ENCODE peak calls at places on chromosomes 5 and 9, in eight cellular contexts. One of them, this sample, is unnamed.

GRCh38 chr5:142091922-142092321 is 16.7 kb upstream of the NDFIP1 start:
- DNase-seq in neural crest cell: no peak
- DNase-seq in GM13977: no peak
- DNase-seq in esophagus squamous epithelium: no peak
- DNase-seq in upper lobe of left lung: no peak
- DNase-seq in nephron progenitor cell: no peak
- DNase-seq in retinal pigment epithelial cell: no peak
- DNase-seq in gastrocnemius medialis: no peak
- DNase-seq in this sample: no peak

GRCh38 chr5:178380086-178380485 is 147.5 kb upstream of the PHYKPL start:
- DNase-seq in nephron progenitor cell: no peak
- DNase-seq in neural crest cell: no peak
- DNase-seq in GM13977: no peak
- DNase-seq in upper lobe of left lung: no peak
- DNase-seq in esophagus squamous epithelium: no peak
- DNase-seq in retinal pigment epithelial cell: no peak
- DNase-seq in gastrocnemius medialis: no peak
- DNase-seq in this sample: no peak

GRCh38 chr5:164358531-164359259 is 853.3 kb downstream of the MAT2B start:
- DNase-seq in retinal pigment epithelial cell: no peak
- DNase-seq in upper lobe of left lung: no peak
- DNase-seq in gastrocnemius medialis: no peak
- DNase-seq in nephron progenitor cell: no peak
- DNase-seq in GM13977: no peak
- DNase-seq in esophagus squamous epithelium: no peak
- DNase-seq in neural crest cell: no peak
- DNase-seq in this sample: no peak

GRCh38 chr5:14790220-14790619 is 81.4 kb downstream of the ANKH start:
- DNase-seq in esophagus squamous epithelium: no peak
- DNase-seq in upper lobe of left lung: no peak
- DNase-seq in neural crest cell: no peak
- DNase-seq in GM13977: no peak
- DNase-seq in retinal pigment epithelial cell: no peak
- DNase-seq in gastrocnemius medialis: no peak
- DNase-seq in nephron progenitor cell: no peak
- DNase-seq in this sample: no peak

GRCh38 chr9:74095925-74096324 is 401.2 kb upstream of the RORB start:
- DNase-seq in esophagus squamous epithelium: no peak
- DNase-seq in upper lobe of left lung: no peak
- DNase-seq in neural crest cell: no peak
- DNase-seq in retinal pigment epithelial cell: no peak
- DNase-seq in GM13977: no peak
- DNase-seq in nephron progenitor cell: no peak
- DNase-seq in gastrocnemius medialis: no peak
- DNase-seq in this sample: no peak

GRCh38 chr9:26324787-26325186 is 567.8 kb downstream of the CAAP1 start:
- DNase-seq in gastrocnemius medialis: no peak
- DNase-seq in nephron progenitor cell: no peak
- DNase-seq in upper lobe of left lung: no peak
- DNase-seq in esophagus squamous epithelium: no peak
- DNase-seq in retinal pigment epithelial cell: no peak
- DNase-seq in GM13977: no peak
- DNase-seq in neural crest cell: no peak
- DNase-seq in this sample: no peak

GRCh38 chr5:53649352-53649751 is 88.9 kb downstream of the NDUFS4 start:
- DNase-seq in neural crest cell: no peak
- DNase-seq in GM13977: no peak
- DNase-seq in gastrocnemius medialis: no peak
- DNase-seq in upper lobe of left lung: no peak
- DNase-seq in retinal pigment epithelial cell: no peak
- DNase-seq in nephron progenitor cell: no peak
- DNase-seq in esophagus squamous epithelium: no peak
- DNase-seq in this sample: no peak

GRCh38 chr9:25917593-25918426 is 239.6 kb upstream of the TUSC1 start:
- DNase-seq in retinal pigment epithelial cell: no peak
- DNase-seq in gastrocnemius medialis: no peak
- DNase-seq in nephron progenitor cell: no peak
- DNase-seq in GM13977: no peak
- DNase-seq in esophagus squamous epithelium: no peak
- DNase-seq in neural crest cell: no peak
- DNase-seq in upper lobe of left lung: no peak
- DNase-seq in this sample: no peak

GRCh38 chr9:14452539-14452938 is 138.6 kb upstream of the NFIB start:
- DNase-seq in nephron progenitor cell: no peak
- DNase-seq in gastrocnemius medialis: no peak
- DNase-seq in upper lobe of left lung: no peak
- DNase-seq in neural crest cell: no peak
- DNase-seq in retinal pigment epithelial cell: no peak
- DNase-seq in esophagus squamous epithelium: no peak
- DNase-seq in GM13977: no peak
- DNase-seq in this sample: no peak

GRCh38 chr9:123416171-123416570 is 60.2 kb downstream of the CRB2 start:
- DNase-seq in upper lobe of left lung: no peak
- DNase-seq in gastrocnemius medialis: no peak
- DNase-seq in GM13977: no peak
- DNase-seq in retinal pigment epithelial cell: no peak
- DNase-seq in nephron progenitor cell: no peak
- DNase-seq in esophagus squamous epithelium: no peak
- DNase-seq in neural crest cell: no peak
- DNase-seq in this sample: no peak

GRCh38 chr9:135886147-135886981 is 21.0 kb downstream of the CAMSAP1 start:
- DNase-seq in neural crest cell: no peak
- DNase-seq in GM13977: no peak
- DNase-seq in nephron progenitor cell: no peak
- DNase-seq in upper lobe of left lung: no peak
- DNase-seq in esophagus squamous epithelium: no peak
- DNase-seq in gastrocnemius medialis: no peak
- DNase-seq in retinal pigment epithelial cell: no peak
- DNase-seq in this sample: no peak

GRCh38 chr9:109013678-109014145 is 413 bp upstream of the CTNNAL1 start:
- DNase-seq in gastrocnemius medialis: no peak
- DNase-seq in esophagus squamous epithelium: no peak
- DNase-seq in retinal pigment epithelial cell: no peak
- DNase-seq in neural crest cell: no peak
- DNase-seq in GM13977: no peak
- DNase-seq in upper lobe of left lung: no peak
- DNase-seq in nephron progenitor cell: no peak
- DNase-seq in this sample: no peak

GRCh38 chr9:96299823-96300222 is 2.2 kb downstream of the HSD17B3 start:
- DNase-seq in retinal pigment epithelial cell: peak
- DNase-seq in esophagus squamous epithelium: no peak
- DNase-seq in gastrocnemius medialis: no peak
- DNase-seq in GM13977: no peak
- DNase-seq in upper lobe of left lung: no peak
- DNase-seq in nephron progenitor cell: no peak
- DNase-seq in neural crest cell: no peak
- DNase-seq in this sample: no peak

GRCh38 chr5:28703651-28704260 is 1665.4 kb upstream of the CDH9 start:
- DNase-seq in neural crest cell: no peak
- DNase-seq in retinal pigment epithelial cell: no peak
- DNase-seq in esophagus squamous epithelium: no peak
- DNase-seq in nephron progenitor cell: no peak
- DNase-seq in GM13977: no peak
- DNase-seq in upper lobe of left lung: no peak
- DNase-seq in gastrocnemius medialis: no peak
- DNase-seq in this sample: no peak

GRCh38 chr5:104024538-104024937 is 461.9 kb upstream of the NUDT12 start:
- DNase-seq in esophagus squamous epithelium: no peak
- DNase-seq in nephron progenitor cell: no peak
- DNase-seq in retinal pigment epithelial cell: no peak
- DNase-seq in GM13977: no peak
- DNase-seq in upper lobe of left lung: peak
- DNase-seq in neural crest cell: no peak
- DNase-seq in gastrocnemius medialis: no peak
- DNase-seq in this sample: no peak

GRCh38 chr9:87148391-87149237 is 201.3 kb upstream of the GAS1 start:
- DNase-seq in neural crest cell: peak
- DNase-seq in esophagus squamous epithelium: no peak
- DNase-seq in GM13977: no peak
- DNase-seq in retinal pigment epithelial cell: peak
- DNase-seq in nephron progenitor cell: peak
- DNase-seq in gastrocnemius medialis: peak
- DNase-seq in upper lobe of left lung: peak
- DNase-seq in this sample: no peak
- TF ChIP-seq CTCF in neural crest cell: no peak
- TF ChIP-seq CTCF in esophagus squamous epithelium: peak
- TF ChIP-seq CTCF in GM13977: no peak
- TF ChIP-seq CTCF in retinal pigment epithelial cell: peak
- TF ChIP-seq CTCF in nephron progenitor cell: no peak
- TF ChIP-seq CTCF in gastrocnemius medialis: no peak
- TF ChIP-seq CTCF in upper lobe of left lung: no peak
- TF ChIP-seq CTCF in this sample: no peak

GRCh38 chr5:180621311-180621710 is 28.1 kb downstream of the FLT4 start:
- DNase-seq in upper lobe of left lung: peak
- DNase-seq in neural crest cell: no peak
- DNase-seq in gastrocnemius medialis: no peak
- DNase-seq in nephron progenitor cell: no peak
- DNase-seq in GM13977: no peak
- DNase-seq in retinal pigment epithelial cell: no peak
- DNase-seq in esophagus squamous epithelium: no peak
- DNase-seq in this sample: no peak

GRCh38 chr5:180620014-180620413 is 28.7 kb upstream of the SCGB3A1 start:
- DNase-seq in neural crest cell: no peak
- DNase-seq in upper lobe of left lung: peak
- DNase-seq in GM13977: no peak
- DNase-seq in nephron progenitor cell: no peak
- DNase-seq in gastrocnemius medialis: no peak
- DNase-seq in retinal pigment epithelial cell: no peak
- DNase-seq in esophagus squamous epithelium: no peak
- DNase-seq in this sample: no peak

GRCh38 chr5:180618487-180618829 is 27.2 kb upstream of the SCGB3A1 start:
- DNase-seq in GM13977: no peak
- DNase-seq in esophagus squamous epithelium: no peak
- DNase-seq in upper lobe of left lung: no peak
- DNase-seq in nephron progenitor cell: no peak
- DNase-seq in neural crest cell: no peak
- DNase-seq in retinal pigment epithelial cell: no peak
- DNase-seq in gastrocnemius medialis: no peak
- DNase-seq in this sample: no peak

GRCh38 chr5:180619563-180619915 is 28.2 kb upstream of the SCGB3A1 start:
- DNase-seq in GM13977: no peak
- DNase-seq in retinal pigment epithelial cell: no peak
- DNase-seq in gastrocnemius medialis: no peak
- DNase-seq in neural crest cell: no peak
- DNase-seq in esophagus squamous epithelium: no peak
- DNase-seq in upper lobe of left lung: peak
- DNase-seq in nephron progenitor cell: no peak
- DNase-seq in this sample: no peak

GRCh38 chr5:180618830-180619562 is 27.7 kb upstream of the SCGB3A1 start:
- DNase-seq in neural crest cell: peak
- DNase-seq in gastrocnemius medialis: no peak
- DNase-seq in GM13977: no peak
- DNase-seq in esophagus squamous epithelium: no peak
- DNase-seq in retinal pigment epithelial cell: peak
- DNase-seq in nephron progenitor cell: peak
- DNase-seq in upper lobe of left lung: peak
- DNase-seq in this sample: no peak
- TF ChIP-seq CTCF in neural crest cell: peak
- TF ChIP-seq CTCF in gastrocnemius medialis: no peak
- TF ChIP-seq CTCF in GM13977: no peak
- TF ChIP-seq CTCF in esophagus squamous epithelium: no peak
- TF ChIP-seq CTCF in retinal pigment epithelial cell: peak
- TF ChIP-seq CTCF in nephron progenitor cell: peak
- TF ChIP-seq CTCF in upper lobe of left lung: no peak
- TF ChIP-seq CTCF in this sample: no peak

DNA sequence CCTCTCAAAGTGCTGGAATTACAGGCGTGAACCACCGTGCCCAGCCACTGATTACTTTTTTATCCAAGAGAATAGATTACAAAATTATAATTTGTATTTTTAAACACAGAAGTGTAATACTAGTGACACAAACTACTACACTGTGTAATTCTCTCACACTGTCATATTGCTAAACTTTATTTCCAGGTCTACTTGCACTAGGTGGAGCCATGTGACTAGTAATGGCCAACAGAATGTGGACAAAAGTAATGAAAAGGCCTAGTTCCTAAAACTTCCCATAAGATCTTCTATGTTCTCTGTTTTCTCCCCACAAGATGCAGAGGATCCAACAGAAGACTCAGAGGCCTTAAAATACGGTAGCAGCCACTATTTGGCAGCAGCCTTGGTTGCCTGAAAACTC is 27.3 kb downstream of the NADK2 start:
- DNase-seq in GM13977: no peak
- DNase-seq in esophagus squamous epithelium: no peak
- DNase-seq in upper lobe of left lung: no peak
- DNase-seq in nephron progenitor cell: no peak
- DNase-seq in neural crest cell: no peak
- DNase-seq in retinal pigment epithelial cell: no peak
- DNase-seq in gastrocnemius medialis: no peak
- DNase-seq in this sample: no peak
- TF ChIP-seq CTCF in GM13977: no peak
- TF ChIP-seq CTCF in esophagus squamous epithelium: no peak
- TF ChIP-seq CTCF in upper lobe of left lung: no peak
- TF ChIP-seq CTCF in nephron progenitor cell: no peak
- TF ChIP-seq CTCF in neural crest cell: no peak
- TF ChIP-seq CTCF in retinal pigment epithelial cell: no peak
- TF ChIP-seq CTCF in gastrocnemius medialis: no peak
- TF ChIP-seq CTCF in this sample: no peak

GRCh38 chr5:118692811-118693342 is 295.5 kb downstream of the DTWD2 start:
- DNase-seq in upper lobe of left lung: no peak
- DNase-seq in retinal pigment epithelial cell: no peak
- DNase-seq in neural crest cell: no peak
- DNase-seq in nephron progenitor cell: peak
- DNase-seq in gastrocnemius medialis: no peak
- DNase-seq in esophagus squamous epithelium: no peak
- DNase-seq in GM13977: no peak
- DNase-seq in this sample: no peak

GRCh38 chr5:118700510-118700909 is 287.8 kb downstream of the DTWD2 start:
- DNase-seq in esophagus squamous epithelium: no peak
- DNase-seq in GM13977: no peak
- DNase-seq in gastrocnemius medialis: no peak
- DNase-seq in upper lobe of left lung: no peak
- DNase-seq in nephron progenitor cell: no peak
- DNase-seq in neural crest cell: no peak
- DNase-seq in retinal pigment epithelial cell: no peak
- DNase-seq in this sample: no peak

GRCh38 chr5:118701796-118702195 is 286.6 kb downstream of the DTWD2 start:
- DNase-seq in GM13977: no peak
- DNase-seq in neural crest cell: no peak
- DNase-seq in gastrocnemius medialis: no peak
- DNase-seq in upper lobe of left lung: no peak
- DNase-seq in nephron progenitor cell: no peak
- DNase-seq in retinal pigment epithelial cell: no peak
- DNase-seq in esophagus squamous epithelium: no peak
- DNase-seq in this sample: no peak

GRCh38 chr5:118703241-118703640 is 285.1 kb downstream of the DTWD2 start:
- DNase-seq in neural crest cell: no peak
- DNase-seq in GM13977: no peak
- DNase-seq in retinal pigment epithelial cell: no peak
- DNase-seq in upper lobe of left lung: no peak
- DNase-seq in esophagus squamous epithelium: no peak
- DNase-seq in nephron progenitor cell: no peak
- DNase-seq in gastrocnemius medialis: no peak
- DNase-seq in this sample: no peak

DNA sequence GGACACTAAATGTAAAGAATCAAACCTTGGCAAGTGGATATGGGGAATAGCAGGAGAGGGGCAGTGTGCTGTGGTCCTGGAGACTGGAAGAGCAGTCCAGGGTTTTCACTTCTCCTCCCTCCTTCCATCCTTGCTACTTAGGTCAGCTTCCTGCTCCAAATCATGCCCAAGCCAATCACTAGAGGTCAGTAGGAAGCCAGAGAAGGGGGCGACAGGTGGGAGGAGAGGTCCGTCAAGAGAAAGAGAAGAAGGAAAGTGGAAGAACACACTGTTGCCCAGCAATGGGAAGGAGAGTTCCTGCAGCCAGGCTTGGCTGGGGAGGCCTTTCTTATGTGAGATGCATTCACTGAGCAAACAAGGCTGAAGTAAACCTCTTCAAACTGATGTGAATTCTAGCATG is 289.6 kb downstream of the DTWD2 start:
- DNase-seq in upper lobe of left lung: no peak
- DNase-seq in retinal pigment epithelial cell: no peak
- DNase-seq in esophagus squamous epithelium: no peak
- DNase-seq in gastrocnemius medialis: no peak
- DNase-seq in GM13977: no peak
- DNase-seq in neural crest cell: no peak
- DNase-seq in nephron progenitor cell: no peak
- DNase-seq in this sample: no peak
- TF ChIP-seq CTCF in upper lobe of left lung: no peak
- TF ChIP-seq CTCF in retinal pigment epithelial cell: no peak
- TF ChIP-seq CTCF in esophagus squamous epithelium: no peak
- TF ChIP-seq CTCF in gastrocnemius medialis: no peak
- TF ChIP-seq CTCF in GM13977: no peak
- TF ChIP-seq CTCF in neural crest cell: no peak
- TF ChIP-seq CTCF in nephron progenitor cell: no peak
- TF ChIP-seq CTCF in this sample: no peak

This sample was measured in natural killer cell.